ENCODE peak calls at places on chromosomes 12 and 14, in five cellular contexts. R is sciatic nerve, H is coronary artery, E is NCI-H524, W is MCF 10A. N is an unnamed sample.

GRCh38 chr12:122946690-122947271 is 19.5 kb downstream of the ABCB9 start:
- DNase-seq in W (peak; percentile 100), H (peak; percentile 88), R (peak; percentile 83), E (no peak), N (peak; percentile 71)

GRCh38 chr12:69672195-69672594 is 26.9 kb downstream of the BEST3 start:
- DNase-seq in R (no peak), E (no peak), W (no peak), H (no peak), N (no peak)

GRCh38 chr14:78519863-78520262 is 349.7 kb downstream of the NRXN3 start:
- DNase-seq in R (no peak), E (no peak), W (peak; percentile 36), H (no peak), N (no peak)

GRCh38 chr14:73696466-73697390 is 17.5 kb downstream of the PNMA1 start:
- DNase-seq in E (no peak), R (no peak), W (peak; percentile 42), H (no peak), N (peak; percentile 67)

GRCh38 chr14:91277546-91278382 is 33.3 kb upstream of the GPR68 start:
- DNase-seq in E (no peak), H (no peak), R (no peak), W (peak; percentile 33), N (no peak)

GRCh38 chr12:31117203-31118011 is 43.7 kb downstream of the DDX11 start:
- DNase-seq in R (no peak), W (peak; percentile 49), E (peak; percentile 63), H (no peak), N (peak; percentile 55)

GRCh38 chr12:124411291-124411878 is 116.5 kb downstream of the RFLNA start:
- DNase-seq in W (peak; percentile 93), H (peak; percentile 89), E (no peak), R (no peak), N (no peak)

GRCh38 chr12:62291888-62292760 is 31.9 kb downstream of the USP15 start:
- DNase-seq in E (no peak), W (peak; percentile 64), R (no peak), H (no peak), N (no peak)

GRCh38 chr14:53510281-53510912 is 357.3 kb upstream of the DDHD1 start:
- DNase-seq in W (peak; percentile 55), E (no peak), R (no peak), H (no peak), N (no peak)

GRCh38 chr14:88281447-88281846 is 41.6 kb downstream of the KCNK10 start:
- DNase-seq in H (no peak), W (peak; percentile 38), R (no peak), E (no peak), N (no peak)